ENCODE peak calls at places on chromosomes 13 and 19, in six cellular contexts. T, W, U, Y, A and B are unnamed samples.

GRCh38 chr19:6677924-6678689 is 8.1 kb upstream of the TNFSF14 start:
- DNase-seq in W (peak; percentile 82), T (peak; percentile 39), U (no peak), Y (peak; percentile 52), A (peak; percentile 46), B (no peak)

GRCh38 chr19:14480695-14481069 is 5.5 kb upstream of the PTGER1 start:
- DNase-seq in U (no peak), T (no peak), W (no peak), A (no peak), Y (no peak), B (no peak)

GRCh38 chr19:10915511-10916091 is 12.8 kb downstream of the YIPF2 start:
- DNase-seq in U (peak; percentile 68), T (no peak), A (peak; percentile 87), Y (peak; percentile 66), W (no peak), B (no peak)

GRCh38 chr19:31548941-31549340 is 199.7 kb upstream of the TSHZ3 start:
- DNase-seq in T (no peak), W (no peak), A (peak; percentile 61), Y (peak; percentile 62), U (peak; percentile 62), B (no peak)

GRCh38 chr19:40630571-40631160 is 29.5 kb downstream of the LTBP4 start:
- DNase-seq in W (no peak), Y (no peak), T (no peak), A (no peak), U (no peak), B (no peak)

GRCh38 chr13:36163809-36164308 is 32.7 kb upstream of the DCLK1 start:
- DNase-seq in A (peak; percentile 96), Y (peak; percentile 87), U (peak; percentile 97), T (no peak), W (no peak), B (no peak)

GRCh38 chr19:11995174-11995573 is 30.3 kb downstream of the ZNF763 start:
- DNase-seq in Y (peak; percentile 70), W (no peak), U (peak; percentile 80), T (no peak), A (peak; percentile 72), B (no peak)

GRCh38 chr13:41588899-41589298 is 131.5 kb downstream of the RGCC start:
- DNase-seq in T (no peak), U (peak; percentile 70), A (peak; percentile 97), Y (peak; percentile 85), W (no peak), B (no peak)

GRCh38 chr19:43664008-43664407 is 6.0 kb downstream of the PLAUR start:
- DNase-seq in W (no peak), Y (no peak), A (no peak), U (no peak), T (no peak), B (no peak)

GRCh38 chr13:40644838-40645620 is 21.4 kb downstream of the FOXO1 start:
- DNase-seq in T (no peak), Y (no peak), W (no peak), A (peak; percentile 25), U (no peak), B (no peak)

GRCh38 chr13:36907801-36908200 is 12.2 kb downstream of the SMAD9 start:
- DNase-seq in A (no peak), U (no peak), Y (no peak), T (no peak), W (no peak), B (no peak)

GRCh38 chr19:39416152-39416551 is 3.7 kb downstream of the PLEKHG2 start:
- DNase-seq in Y (no peak), T (no peak), W (no peak), U (no peak), A (no peak), B (no peak)

GRCh38 chr13:98794498-98794897 is 42.0 kb upstream of the SLC15A1 start:
- DNase-seq in Y (no peak), W (no peak), T (no peak), A (no peak), U (no peak), B (no peak)

GRCh38 chr13:41199526-41199925 is 5.2 kb upstream of the KBTBD7 start:
- DNase-seq in T (no peak), A (no peak), U (no peak), Y (no peak), W (no peak), B (no peak)

GRCh38 chr19:58562126-58563033 is 4.0 kb upstream of the UBE2M start:
- DNase-seq in A (peak; percentile 53), U (peak; percentile 41), T (no peak), W (peak; percentile 89), Y (peak; percentile 50), B (peak; percentile 93)

GRCh38 chr19:34179066-34179465 is 6.8 kb downstream of the LSM14A start:
- DNase-seq in T (no peak), U (no peak), Y (no peak), A (no peak), W (no peak), B (no peak)

GRCh38 chr19:16380943-16381755 is 56.5 kb downstream of the KLF2 start:
- DNase-seq in T (no peak), A (no peak), U (no peak), Y (no peak), W (peak; percentile 75), B (no peak)

GRCh38 chr19:39428309-39429112 is 7.2 kb downstream of the RPS16 start:
- DNase-seq in T (peak; percentile 70), A (peak; percentile 72), U (peak; percentile 87), Y (peak; percentile 94), W (peak; percentile 76), B (no peak)

GRCh38 chr13:43326100-43326499 is 302.7 kb downstream of the DNAJC15 start:
- DNase-seq in W (no peak), T (no peak), U (no peak), Y (no peak), A (no peak), B (no peak)

GRCh38 chr19:49881672-49882394 is 4.3 kb downstream of the TBC1D17 start:
- DNase-seq in A (peak; percentile 41), W (no peak), T (no peak), U (no peak), Y (peak; percentile 30), B (peak; percentile 77)

GRCh38 chr19:29841559-29842367 is 30.0 kb downstream of the CCNE1 start:
- DNase-seq in W (no peak), T (no peak), U (peak; percentile 10), A (peak; percentile 38), Y (peak; percentile 43), B (peak; percentile 68)

GRCh38 chr19:44685877-44686276 is 13.1 kb upstream of the CEACAM16 start:
- DNase-seq in A (peak; percentile 70), W (no peak), T (no peak), U (peak; percentile 54), Y (peak; percentile 64), B (no peak)

GRCh38 chr19:5961969-5962945 is 15.7 kb downstream of the RANBP3 start:
- DNase-seq in Y (peak; percentile 58), T (no peak), W (peak; percentile 87), A (peak; percentile 69), U (no peak), B (no peak)

GRCh38 chr19:11887618-11888531 is at the start of gene ZNF69:
- DNase-seq in U (peak; percentile 50), W (peak; percentile 88), Y (peak; percentile 62), T (peak; percentile 86), A (peak; percentile 56), B (peak; percentile 93)

GRCh38 chr13:36059366-36059765 is 71.8 kb downstream of the DCLK1 start:
- DNase-seq in U (no peak), Y (no peak), T (no peak), W (no peak), A (no peak), B (no peak)

GRCh38 chr19:6925801-6926751 is 38.7 kb downstream of the ADGRE1 start:
- DNase-seq in Y (no peak), U (no peak), A (peak; percentile 15), W (no peak), T (no peak), B (no peak)

GRCh38 chr13:95603887-95604533 is 40.5 kb downstream of the DZIP1 start:
- DNase-seq in W (no peak), U (peak; percentile 21), A (peak; percentile 86), Y (peak; percentile 68), T (no peak), B (no peak)

GRCh38 chr13:70964124-70964523 is 855.9 kb upstream of the KLHL1 start:
- DNase-seq in Y (peak; percentile 13), T (no peak), U (no peak), W (no peak), A (peak; percentile 4), B (no peak)

GRCh38 chr13:19634129-19634740 is 776 bp downstream of the MPHOSPH8 start:
- DNase-seq in Y (peak; percentile 55), A (peak; percentile 60), U (peak; percentile 59), T (no peak), W (no peak), B (no peak)

GRCh38 chr13:65985632-65986031 is 1244.5 kb downstream of the PCDH9 start:
- DNase-seq in A (no peak), W (no peak), Y (no peak), U (no peak), T (no peak), B (no peak)

GRCh38 chr19:34306213-34306661 is 51.9 kb downstream of the GARRE1 start:
- DNase-seq in U (no peak), W (no peak), Y (no peak), T (no peak), A (no peak), B (no peak)

GRCh38 chr13:26062853-26063444 is 11.1 kb upstream of the SHISA2 start:
- DNase-seq in T (no peak), Y (peak; percentile 77), W (no peak), A (peak; percentile 66), U (peak; percentile 73), B (no peak)
- TF ChIP-seq CTCF in T (peak; percentile 46), Y (peak; percentile 83), W (peak; percentile 46), A (peak; percentile 66), U (peak; percentile 74), B (peak; percentile 93)

GRCh38 chr13:49443689-49444516 is at the start of the genes CAB39L and SETDB2:
- DNase-seq in W (peak; percentile 100), T (peak; percentile 96), Y (peak; percentile 99), U (peak; percentile 98), A (peak; percentile 99), B (peak; percentile 100)
- TF ChIP-seq CTCF in W (peak; percentile 81), T (no peak), Y (peak; percentile 42), U (peak; percentile 48), A (peak; percentile 47), B (peak; percentile 69)

GRCh38 chr13:100751826-100752225 is 77.2 kb upstream of the TMTC4 start:
- DNase-seq in A (no peak), W (no peak), U (no peak), Y (no peak), T (no peak), B (no peak)
- TF ChIP-seq CTCF in A (no peak), W (no peak), U (no peak), Y (no peak), T (no peak), B (no peak)

GRCh38 chr19:2252481-2253105 is 3.5 kb downstream of the AMH start:
- DNase-seq in W (peak; percentile 79), A (no peak), T (no peak), Y (no peak), U (no peak), B (no peak)

GRCh38 chr19:2251577-2252480 is 2.7 kb downstream of the AMH start:
- DNase-seq in U (no peak), Y (no peak), A (no peak), T (no peak), W (no peak), B (no peak)

GRCh38 chr19:2255112-2255845 is 938 bp downstream of the JSRP1 start:
- DNase-seq in W (no peak), T (no peak), U (no peak), Y (no peak), A (no peak), B (no peak)

GRCh38 chr19:2254052-2254872 is 2.0 kb downstream of the JSRP1 start:
- DNase-seq in Y (peak; percentile 49), T (peak; percentile 79), U (no peak), W (no peak), A (no peak), B (no peak)

GRCh38 chr19:2253106-2254051 is 2.8 kb downstream of the JSRP1 start:
- DNase-seq in U (no peak), W (peak; percentile 89), A (no peak), T (no peak), Y (no peak), B (no peak)
- TF ChIP-seq CTCF in U (peak; percentile 16), W (no peak), A (no peak), T (no peak), Y (peak; percentile 8), B (peak; percentile 39)